ENCODE peak calls at places on chromosome 10, in seven cellular contexts. One of them, this sample, is unnamed.

GRCh38 chr10:73785721-73786511 is 510 bp downstream of the ZSWIM8 start:
- DNase-seq in AG04449: no peak
- DNase-seq in AG10803: peak; percentile 50
- DNase-seq in GM06990: peak; percentile 60
- DNase-seq in mesendoderm: peak; percentile 79
- DNase-seq in GM23248: peak; percentile 82
- DNase-seq in upper lobe of left lung: peak; percentile 69
- DNase-seq in this sample: peak; percentile 71

GRCh38 chr10:86655596-86655995 is 1.2 kb downstream of the OPN4 start:
- DNase-seq in AG04449: no peak
- DNase-seq in AG10803: no peak
- DNase-seq in GM06990: no peak
- DNase-seq in mesendoderm: no peak
- DNase-seq in GM23248: no peak
- DNase-seq in upper lobe of left lung: no peak
- DNase-seq in this sample: no peak

GRCh38 chr10:103748020-103748419 is 107.4 kb downstream of the SH3PXD2A start:
- DNase-seq in AG04449: no peak
- DNase-seq in AG10803: no peak
- DNase-seq in GM06990: no peak
- DNase-seq in mesendoderm: no peak
- DNase-seq in GM23248: no peak
- DNase-seq in upper lobe of left lung: no peak
- DNase-seq in this sample: no peak

GRCh38 chr10:95655571-95656290 is 780 bp downstream of the ALDH18A1 start:
- DNase-seq in AG04449: no peak
- DNase-seq in AG10803: peak; percentile 35
- DNase-seq in GM06990: no peak
- DNase-seq in mesendoderm: peak; percentile 41
- DNase-seq in GM23248: peak; percentile 50
- DNase-seq in upper lobe of left lung: no peak
- DNase-seq in this sample: no peak

GRCh38 chr10:44510716-44511115 is 125.8 kb upstream of the CXCL12 start:
- DNase-seq in AG04449: peak; percentile 50
- DNase-seq in AG10803: peak; percentile 83
- DNase-seq in GM06990: no peak
- DNase-seq in mesendoderm: no peak
- DNase-seq in GM23248: peak; percentile 98
- DNase-seq in upper lobe of left lung: no peak
- DNase-seq in this sample: no peak

GRCh38 chr10:42991442-42992098 is 85.3 kb upstream of the RET start:
- DNase-seq in AG04449: no peak
- DNase-seq in AG10803: no peak
- DNase-seq in GM06990: no peak
- DNase-seq in mesendoderm: no peak
- DNase-seq in GM23248: no peak
- DNase-seq in upper lobe of left lung: no peak
- DNase-seq in this sample: no peak

GRCh38 chr10:287029-287428 is 151.8 kb downstream of the ZMYND11 start:
- DNase-seq in AG04449: peak; percentile 41
- DNase-seq in AG10803: peak; percentile 29
- DNase-seq in GM06990: no peak
- DNase-seq in mesendoderm: no peak
- DNase-seq in GM23248: peak; percentile 3
- DNase-seq in upper lobe of left lung: no peak
- DNase-seq in this sample: no peak

GRCh38 chr10:100912609-100913469 is at the start of gene SLF2:
- DNase-seq in AG04449: peak; percentile 89
- DNase-seq in AG10803: peak; percentile 98
- DNase-seq in GM06990: peak; percentile 92
- DNase-seq in mesendoderm: peak; percentile 99
- DNase-seq in GM23248: peak; percentile 99
- DNase-seq in upper lobe of left lung: peak; percentile 98
- DNase-seq in this sample: peak; percentile 94

GRCh38 chr10:70560511-70560931 is 42.0 kb downstream of the PRF1 start:
- DNase-seq in AG04449: no peak
- DNase-seq in AG10803: no peak
- DNase-seq in GM06990: no peak
- DNase-seq in mesendoderm: no peak
- DNase-seq in GM23248: no peak
- DNase-seq in upper lobe of left lung: no peak
- DNase-seq in this sample: no peak

GRCh38 chr10:46547331-46547880 is 9.1 kb downstream of the GPRIN2 start:
- DNase-seq in AG04449: no peak
- DNase-seq in AG10803: no peak
- DNase-seq in GM06990: no peak
- DNase-seq in mesendoderm: no peak
- DNase-seq in GM23248: no peak
- DNase-seq in upper lobe of left lung: no peak
- DNase-seq in this sample: peak; percentile 56

GRCh38 chr10:43362191-43362839 is 9.1 kb upstream of the FXYD4 start:
- DNase-seq in AG04449: no peak
- DNase-seq in AG10803: peak; percentile 70
- DNase-seq in GM06990: peak; percentile 94
- DNase-seq in mesendoderm: peak; percentile 97
- DNase-seq in GM23248: peak; percentile 75
- DNase-seq in upper lobe of left lung: peak; percentile 100
- DNase-seq in this sample: peak; percentile 99

GRCh38 chr10:129328531-129328930 is 138.5 kb upstream of the MGMT start:
- DNase-seq in AG04449: no peak
- DNase-seq in AG10803: no peak
- DNase-seq in GM06990: no peak
- DNase-seq in mesendoderm: no peak
- DNase-seq in GM23248: no peak
- DNase-seq in upper lobe of left lung: no peak
- DNase-seq in this sample: no peak

GRCh38 chr10:127210936-127211335 is 14.5 kb upstream of the INSYN2A start:
- DNase-seq in AG04449: no peak
- DNase-seq in AG10803: no peak
- DNase-seq in GM06990: no peak
- DNase-seq in mesendoderm: no peak
- DNase-seq in GM23248: no peak
- DNase-seq in upper lobe of left lung: no peak
- DNase-seq in this sample: no peak

GRCh38 chr10:44970812-44971395 is 7.7 kb downstream of the DEPP1 start:
- DNase-seq in AG04449: no peak
- DNase-seq in AG10803: no peak
- DNase-seq in GM06990: no peak
- DNase-seq in mesendoderm: no peak
- DNase-seq in GM23248: no peak
- DNase-seq in upper lobe of left lung: no peak
- DNase-seq in this sample: no peak

GRCh38 chr10:91758303-91759146 is 39.7 kb upstream of the TNKS2 start:
- DNase-seq in AG04449: peak; percentile 14
- DNase-seq in AG10803: peak; percentile 66
- DNase-seq in GM06990: peak; percentile 13
- DNase-seq in mesendoderm: peak; percentile 76
- DNase-seq in GM23248: peak; percentile 72
- DNase-seq in upper lobe of left lung: no peak
- DNase-seq in this sample: no peak

GRCh38 chr10:104300002-104300735 is 31.2 kb downstream of the GSTO2 start:
- DNase-seq in AG04449: peak; percentile 93
- DNase-seq in AG10803: peak; percentile 95
- DNase-seq in GM06990: no peak
- DNase-seq in mesendoderm: no peak
- DNase-seq in GM23248: peak; percentile 99
- DNase-seq in upper lobe of left lung: no peak
- DNase-seq in this sample: no peak

DNA sequence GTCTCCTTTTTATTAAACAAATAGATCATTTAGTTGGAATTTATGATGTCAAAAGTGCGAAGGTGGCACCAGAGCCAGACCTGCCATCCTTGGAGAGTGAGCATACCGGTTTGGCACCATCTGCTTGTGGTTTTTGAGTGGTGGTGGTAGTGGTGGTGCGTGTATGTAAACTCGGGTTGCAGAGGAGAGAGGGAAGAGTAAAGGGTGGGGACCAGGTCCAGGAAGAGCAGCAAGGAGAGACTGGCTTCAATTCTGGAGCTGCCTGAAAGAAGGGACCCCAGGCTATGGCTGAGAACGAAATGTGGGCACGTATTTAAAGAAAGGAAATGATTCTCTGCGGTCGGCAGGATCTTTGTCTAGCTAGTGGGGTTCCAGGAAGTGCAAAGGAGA is 547 bp upstream of the GOLGA7B start:
- DNase-seq in AG04449: no peak
- DNase-seq in AG10803: no peak
- DNase-seq in GM06990: no peak
- DNase-seq in mesendoderm: no peak
- DNase-seq in GM23248: no peak
- DNase-seq in upper lobe of left lung: peak; percentile 51
- DNase-seq in this sample: peak; percentile 50
- H3K4me3 ChIP-seq in AG04449: no peak overlapping the region
- H3K4me3 ChIP-seq in AG10803: no peak overlapping the region
- H3K4me3 ChIP-seq in GM06990: peak overlapping the region; percentile 63
- H3K4me3 ChIP-seq in mesendoderm: no peak overlapping the region
- H3K4me3 ChIP-seq in GM23248: no peak overlapping the region
- H3K4me3 ChIP-seq in upper lobe of left lung: peak overlapping the region; percentile 75
- H3K4me3 ChIP-seq in this sample: peak overlapping the region; percentile 69

GRCh38 chr10:102580230-102580629 is 64.0 kb upstream of the TRIM8 start:
- DNase-seq in AG04449: no peak
- DNase-seq in AG10803: no peak
- DNase-seq in GM06990: no peak
- DNase-seq in mesendoderm: peak; percentile 11
- DNase-seq in GM23248: no peak
- DNase-seq in upper lobe of left lung: no peak
- DNase-seq in this sample: no peak
- H3K4me3 ChIP-seq in AG04449: no peak overlapping the region
- H3K4me3 ChIP-seq in AG10803: no peak overlapping the region
- H3K4me3 ChIP-seq in GM06990: no peak overlapping the region
- H3K4me3 ChIP-seq in mesendoderm: no peak overlapping the region
- H3K4me3 ChIP-seq in GM23248: no peak overlapping the region
- H3K4me3 ChIP-seq in upper lobe of left lung: no peak overlapping the region
- H3K4me3 ChIP-seq in this sample: no peak overlapping the region

GRCh38 chr10:13440709-13441061 is 88.1 kb downstream of the BEND7 start:
- DNase-seq in AG04449: no peak
- DNase-seq in AG10803: no peak
- DNase-seq in GM06990: no peak
- DNase-seq in mesendoderm: no peak
- DNase-seq in GM23248: no peak
- DNase-seq in upper lobe of left lung: no peak
- DNase-seq in this sample: no peak

GRCh38 chr10:13439313-13439712 is 89.5 kb downstream of the BEND7 start:
- DNase-seq in AG04449: no peak
- DNase-seq in AG10803: no peak
- DNase-seq in GM06990: no peak
- DNase-seq in mesendoderm: no peak
- DNase-seq in GM23248: no peak
- DNase-seq in upper lobe of left lung: no peak
- DNase-seq in this sample: no peak

GRCh38 chr10:13441476-13441875 is 87.3 kb downstream of the BEND7 start:
- DNase-seq in AG04449: no peak
- DNase-seq in AG10803: no peak
- DNase-seq in GM06990: no peak
- DNase-seq in mesendoderm: no peak
- DNase-seq in GM23248: no peak
- DNase-seq in upper lobe of left lung: no peak
- DNase-seq in this sample: no peak

GRCh38 chr10:13437026-13437555 is 89.0 kb upstream of the SEPHS1 start:
- DNase-seq in AG04449: no peak
- DNase-seq in AG10803: no peak
- DNase-seq in GM06990: no peak
- DNase-seq in mesendoderm: no peak
- DNase-seq in GM23248: no peak
- DNase-seq in upper lobe of left lung: no peak
- DNase-seq in this sample: no peak

DNA sequence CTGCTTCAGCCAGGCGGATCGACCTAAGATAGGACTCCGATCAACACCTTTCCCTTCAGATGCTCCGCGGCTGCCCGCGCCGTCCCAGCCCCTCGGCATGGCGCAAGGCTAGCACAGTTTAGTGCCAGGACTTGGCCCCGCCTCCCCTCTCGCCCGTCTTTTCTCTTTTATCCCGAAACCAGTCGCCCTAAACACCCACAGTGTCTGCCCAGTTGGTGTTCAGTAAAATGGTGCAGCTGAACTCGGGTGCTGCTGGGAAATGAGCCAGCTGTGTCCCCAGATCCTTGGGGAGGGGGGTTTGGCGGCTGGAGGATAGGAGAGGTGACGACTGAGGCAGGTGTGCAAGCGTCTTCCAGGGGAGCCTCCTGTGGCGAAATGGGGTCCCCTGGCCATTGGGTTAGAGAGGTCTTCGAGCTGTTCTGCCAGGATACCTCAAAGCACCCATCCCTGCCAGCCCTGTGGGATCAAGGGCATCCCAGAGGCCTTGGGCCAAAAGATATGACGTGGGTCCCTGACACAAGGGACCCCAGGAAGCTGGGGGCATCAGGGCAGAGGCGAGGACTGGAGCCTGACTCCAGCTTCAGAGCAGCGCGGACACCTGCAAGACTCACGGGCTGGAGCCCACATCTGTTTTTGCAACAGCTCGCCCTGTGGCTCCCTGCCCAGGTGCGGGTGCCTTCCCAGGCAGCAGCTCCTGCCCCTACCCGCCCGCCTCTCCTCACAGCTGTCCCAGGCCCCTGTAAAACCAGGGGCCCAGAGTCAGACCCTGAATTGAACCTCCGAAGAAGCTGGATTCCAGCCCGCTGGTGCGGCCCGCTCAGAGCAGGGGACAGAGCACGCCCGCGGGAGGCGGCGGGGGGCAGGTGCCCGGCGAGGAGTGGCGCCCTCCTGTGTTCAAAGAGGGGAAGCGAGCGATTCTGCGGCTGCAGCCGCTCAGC is 88.8 kb downstream of the BEND7 start:
- DNase-seq in AG04449: no peak
- DNase-seq in AG10803: peak; percentile 15
- DNase-seq in GM06990: peak; percentile 41
- DNase-seq in mesendoderm: peak; percentile 54
- DNase-seq in GM23248: peak; percentile 71
- DNase-seq in upper lobe of left lung: peak; percentile 58
- DNase-seq in this sample: peak; percentile 72
- H3K4me3 ChIP-seq in AG04449: peak overlapping the region; percentile 41
- H3K4me3 ChIP-seq in AG10803: peak overlapping the region; percentile 38
- H3K4me3 ChIP-seq in GM06990: peak overlapping the region; percentile 10
- H3K4me3 ChIP-seq in mesendoderm: no peak overlapping the region
- H3K4me3 ChIP-seq in GM23248: peak overlapping the region; percentile 43
- H3K4me3 ChIP-seq in upper lobe of left lung: peak overlapping the region; percentile 37
- H3K4me3 ChIP-seq in this sample: peak overlapping the region; percentile 8

DNA sequence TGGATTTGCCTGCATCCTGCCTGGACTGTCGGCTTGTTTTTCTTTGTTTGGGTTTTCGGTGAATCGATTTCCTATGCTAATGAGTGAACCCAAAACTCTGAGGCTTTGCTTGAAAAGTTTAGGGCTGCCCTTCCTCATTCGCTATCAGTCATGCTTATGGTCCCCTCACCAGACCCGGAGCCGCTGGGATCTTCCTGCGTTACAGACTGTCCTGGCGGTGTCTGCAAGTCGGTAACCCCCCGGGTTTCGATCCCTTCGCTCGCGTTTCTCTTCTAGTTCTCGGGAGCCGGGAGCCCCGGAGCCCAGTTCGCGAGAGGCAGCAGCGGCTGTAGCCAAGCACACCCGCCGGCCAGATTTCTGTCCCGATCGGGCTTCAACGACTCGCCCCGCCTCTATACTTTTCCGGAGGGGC is 2.2 kb downstream of the EMX2 start:
- DNase-seq in AG04449: no peak
- DNase-seq in AG10803: no peak
- DNase-seq in GM06990: no peak
- DNase-seq in mesendoderm: peak; percentile 42
- DNase-seq in GM23248: peak; percentile 57
- DNase-seq in upper lobe of left lung: no peak
- DNase-seq in this sample: no peak
- H3K4me3 ChIP-seq in AG04449: peak overlapping the region; percentile 94
- H3K4me3 ChIP-seq in AG10803: peak overlapping the region; percentile 96
- H3K4me3 ChIP-seq in GM06990: no peak overlapping the region
- H3K4me3 ChIP-seq in mesendoderm: no peak overlapping the region
- H3K4me3 ChIP-seq in GM23248: peak overlapping the region; percentile 95
- H3K4me3 ChIP-seq in upper lobe of left lung: peak overlapping the region; percentile 24
- H3K4me3 ChIP-seq in this sample: peak overlapping the region; percentile 16

This sample was measured in pancreas.